ENCODE peak calls at places on chromosomes 16 and 17, in eight cellular contexts. One of them, this sample, is unnamed.

GRCh38 chr16:59698341-59698979 is 964.3 kb upstream of the GOT2 start:
- DNase-seq in Karpas-422: no peak
- DNase-seq in cardiac muscle cell: no peak
- DNase-seq in CD4-positive, alpha-beta memory T cell: no peak
- DNase-seq in stomach: no peak
- DNase-seq in ovary: no peak
- DNase-seq in uterus: no peak
- DNase-seq in caudate nucleus: no peak
- DNase-seq in this sample: no peak

GRCh38 chr17:82205720-82206508 is 6.7 kb downstream of the CCDC57 start:
- DNase-seq in Karpas-422: peak; percentile 92
- DNase-seq in cardiac muscle cell: peak; percentile 78
- DNase-seq in CD4-positive, alpha-beta memory T cell: peak; percentile 84
- DNase-seq in stomach: peak; percentile 87
- DNase-seq in ovary: peak; percentile 87
- DNase-seq in uterus: peak; percentile 84
- DNase-seq in caudate nucleus: no peak
- DNase-seq in this sample: peak; percentile 92

GRCh38 chr17:49021095-49021767 is 24.0 kb downstream of the IGF2BP1 start:
- DNase-seq in Karpas-422: no peak
- DNase-seq in cardiac muscle cell: no peak
- DNase-seq in CD4-positive, alpha-beta memory T cell: no peak
- DNase-seq in stomach: no peak
- DNase-seq in ovary: no peak
- DNase-seq in uterus: no peak
- DNase-seq in caudate nucleus: no peak
- DNase-seq in this sample: peak; percentile 11

GRCh38 chr17:72514888-72515287 is 394.1 kb downstream of the SOX9 start:
- DNase-seq in Karpas-422: no peak
- DNase-seq in cardiac muscle cell: no peak
- DNase-seq in CD4-positive, alpha-beta memory T cell: no peak
- DNase-seq in stomach: no peak
- DNase-seq in ovary: peak; percentile 76
- DNase-seq in uterus: peak; percentile 35
- DNase-seq in caudate nucleus: no peak
- DNase-seq in this sample: peak; percentile 81

GRCh38 chr16:73215482-73216377 is 167.8 kb upstream of the ZFHX3 start:
- DNase-seq in Karpas-422: no peak
- DNase-seq in cardiac muscle cell: no peak
- DNase-seq in CD4-positive, alpha-beta memory T cell: no peak
- DNase-seq in stomach: no peak
- DNase-seq in ovary: no peak
- DNase-seq in uterus: no peak
- DNase-seq in caudate nucleus: no peak
- DNase-seq in this sample: no peak

GRCh38 chr17:47210105-47210504 is 957 bp downstream of the MYL4 start:
- DNase-seq in Karpas-422: no peak
- DNase-seq in cardiac muscle cell: peak; percentile 89
- DNase-seq in CD4-positive, alpha-beta memory T cell: no peak
- DNase-seq in stomach: no peak
- DNase-seq in ovary: no peak
- DNase-seq in uterus: no peak
- DNase-seq in caudate nucleus: no peak
- DNase-seq in this sample: no peak

GRCh38 chr17:46979023-46979870 is at the start of gene RPRML:
- DNase-seq in Karpas-422: no peak
- DNase-seq in cardiac muscle cell: peak; percentile 61
- DNase-seq in CD4-positive, alpha-beta memory T cell: peak; percentile 7
- DNase-seq in stomach: peak; percentile 45
- DNase-seq in ovary: peak; percentile 56
- DNase-seq in uterus: peak; percentile 34
- DNase-seq in caudate nucleus: no peak
- DNase-seq in this sample: peak; percentile 32

GRCh38 chr17:12691173-12691572 is 25.5 kb downstream of the MYOCD start:
- DNase-seq in Karpas-422: no peak
- DNase-seq in cardiac muscle cell: no peak
- DNase-seq in CD4-positive, alpha-beta memory T cell: no peak
- DNase-seq in stomach: no peak
- DNase-seq in ovary: no peak
- DNase-seq in uterus: peak; percentile 34
- DNase-seq in caudate nucleus: no peak
- DNase-seq in this sample: no peak

GRCh38 chr16:53619247-53619646 is 84.4 kb downstream of the RPGRIP1L start:
- DNase-seq in Karpas-422: peak; percentile 92
- DNase-seq in cardiac muscle cell: no peak
- DNase-seq in CD4-positive, alpha-beta memory T cell: no peak
- DNase-seq in stomach: no peak
- DNase-seq in ovary: no peak
- DNase-seq in uterus: no peak
- DNase-seq in caudate nucleus: no peak
- DNase-seq in this sample: no peak

GRCh38 chr17:7176870-7177209 is 2.3 kb downstream of the ASGR1 start:
- DNase-seq in Karpas-422: no peak
- DNase-seq in cardiac muscle cell: peak; percentile 67
- DNase-seq in CD4-positive, alpha-beta memory T cell: no peak
- DNase-seq in stomach: no peak
- DNase-seq in ovary: no peak
- DNase-seq in uterus: no peak
- DNase-seq in caudate nucleus: no peak
- DNase-seq in this sample: no peak

GRCh38 chr16:29925173-29925804 is 737 bp downstream of the KCTD13 start:
- DNase-seq in Karpas-422: peak; percentile 52
- DNase-seq in cardiac muscle cell: no peak
- DNase-seq in CD4-positive, alpha-beta memory T cell: no peak
- DNase-seq in stomach: no peak
- DNase-seq in ovary: peak; percentile 26
- DNase-seq in uterus: no peak
- DNase-seq in caudate nucleus: no peak
- DNase-seq in this sample: no peak

GRCh38 chr17:64128787-64129514 is 993 bp downstream of the ERN1 start:
- DNase-seq in Karpas-422: no peak
- DNase-seq in cardiac muscle cell: no peak
- DNase-seq in CD4-positive, alpha-beta memory T cell: no peak
- DNase-seq in stomach: peak; percentile 53
- DNase-seq in ovary: peak; percentile 52
- DNase-seq in uterus: no peak
- DNase-seq in caudate nucleus: no peak
- DNase-seq in this sample: peak; percentile 48

GRCh38 chr17:8753976-8754440 is 4.3 kb downstream of the SPDYE4 start:
- DNase-seq in Karpas-422: peak; percentile 54
- DNase-seq in cardiac muscle cell: no peak
- DNase-seq in CD4-positive, alpha-beta memory T cell: no peak
- DNase-seq in stomach: no peak
- DNase-seq in ovary: no peak
- DNase-seq in uterus: no peak
- DNase-seq in caudate nucleus: no peak
- DNase-seq in this sample: no peak

GRCh38 chr17:58187675-58188074 is 4.9 kb upstream of the EPX start:
- DNase-seq in Karpas-422: no peak
- DNase-seq in cardiac muscle cell: no peak
- DNase-seq in CD4-positive, alpha-beta memory T cell: no peak
- DNase-seq in stomach: no peak
- DNase-seq in ovary: no peak
- DNase-seq in uterus: no peak
- DNase-seq in caudate nucleus: no peak
- DNase-seq in this sample: no peak

GRCh38 chr17:81703747-81704654 is 834 bp downstream of the MRPL12 start:
- DNase-seq in Karpas-422: peak; percentile 72
- DNase-seq in cardiac muscle cell: no peak
- DNase-seq in CD4-positive, alpha-beta memory T cell: peak; percentile 35
- DNase-seq in stomach: no peak
- DNase-seq in ovary: no peak
- DNase-seq in uterus: no peak
- DNase-seq in caudate nucleus: no peak
- DNase-seq in this sample: no peak

GRCh38 chr17:72976971-72977767 is 115.3 kb downstream of the SLC39A11 start:
- DNase-seq in Karpas-422: peak; percentile 95
- DNase-seq in cardiac muscle cell: peak; percentile 66
- DNase-seq in CD4-positive, alpha-beta memory T cell: no peak
- DNase-seq in stomach: peak; percentile 67
- DNase-seq in ovary: peak; percentile 62
- DNase-seq in uterus: peak; percentile 45
- DNase-seq in caudate nucleus: no peak
- DNase-seq in this sample: peak; percentile 65

GRCh38 chr17:44642861-44643260 is 13.4 kb upstream of the MEIOC start:
- DNase-seq in Karpas-422: no peak
- DNase-seq in cardiac muscle cell: no peak
- DNase-seq in CD4-positive, alpha-beta memory T cell: no peak
- DNase-seq in stomach: no peak
- DNase-seq in ovary: no peak
- DNase-seq in uterus: no peak
- DNase-seq in caudate nucleus: no peak
- DNase-seq in this sample: no peak

GRCh38 chr17:45895304-45895968 is 1.1 kb downstream of the MAPT start:
- DNase-seq in Karpas-422: no peak
- DNase-seq in cardiac muscle cell: peak; percentile 30
- DNase-seq in CD4-positive, alpha-beta memory T cell: peak; percentile 29
- DNase-seq in stomach: no peak
- DNase-seq in ovary: peak; percentile 38
- DNase-seq in uterus: peak; percentile 19
- DNase-seq in caudate nucleus: peak; percentile 36
- DNase-seq in this sample: no peak

GRCh38 chr16:27103954-27104353 is 37.2 kb downstream of the C16orf82 start:
- DNase-seq in Karpas-422: no peak
- DNase-seq in cardiac muscle cell: no peak
- DNase-seq in CD4-positive, alpha-beta memory T cell: no peak
- DNase-seq in stomach: no peak
- DNase-seq in ovary: no peak
- DNase-seq in uterus: no peak
- DNase-seq in caudate nucleus: no peak
- DNase-seq in this sample: no peak

GRCh38 chr17:34703533-34703932 is 124.2 kb downstream of the TMEM132E start:
- DNase-seq in Karpas-422: peak; percentile 74
- DNase-seq in cardiac muscle cell: peak; percentile 92
- DNase-seq in CD4-positive, alpha-beta memory T cell: no peak
- DNase-seq in stomach: no peak
- DNase-seq in ovary: no peak
- DNase-seq in uterus: no peak
- DNase-seq in caudate nucleus: no peak
- DNase-seq in this sample: peak; percentile 73

GRCh38 chr17:1546292-1546922 is 16.2 kb downstream of the PITPNA start:
- DNase-seq in Karpas-422: no peak
- DNase-seq in cardiac muscle cell: no peak
- DNase-seq in CD4-positive, alpha-beta memory T cell: no peak
- DNase-seq in stomach: no peak
- DNase-seq in ovary: no peak
- DNase-seq in uterus: no peak
- DNase-seq in caudate nucleus: no peak
- DNase-seq in this sample: no peak

GRCh38 chr17:46154151-46154816 is 38.9 kb downstream of the KANSL1 start:
- DNase-seq in Karpas-422: no peak
- DNase-seq in cardiac muscle cell: no peak
- DNase-seq in CD4-positive, alpha-beta memory T cell: peak; percentile 26
- DNase-seq in stomach: no peak
- DNase-seq in ovary: no peak
- DNase-seq in uterus: no peak
- DNase-seq in caudate nucleus: no peak
- DNase-seq in this sample: no peak

GRCh38 chr17:37088459-37088858 is 139.7 kb downstream of the AATF start:
- DNase-seq in Karpas-422: no peak
- DNase-seq in cardiac muscle cell: no peak
- DNase-seq in CD4-positive, alpha-beta memory T cell: peak; percentile 33
- DNase-seq in stomach: peak; percentile 40
- DNase-seq in ovary: no peak
- DNase-seq in uterus: no peak
- DNase-seq in caudate nucleus: no peak
- DNase-seq in this sample: no peak

GRCh38 chr16:71365021-71365420 is 6.5 kb downstream of the CALB2 start:
- DNase-seq in Karpas-422: no peak
- DNase-seq in cardiac muscle cell: no peak
- DNase-seq in CD4-positive, alpha-beta memory T cell: no peak
- DNase-seq in stomach: no peak
- DNase-seq in ovary: no peak
- DNase-seq in uterus: no peak
- DNase-seq in caudate nucleus: no peak
- DNase-seq in this sample: no peak

GRCh38 chr17:29590979-29591736 is 1.7 kb upstream of the GIT1 start:
- DNase-seq in Karpas-422: peak; percentile 87
- DNase-seq in cardiac muscle cell: peak; percentile 59
- DNase-seq in CD4-positive, alpha-beta memory T cell: no peak
- DNase-seq in stomach: no peak
- DNase-seq in ovary: peak; percentile 76
- DNase-seq in uterus: peak; percentile 80
- DNase-seq in caudate nucleus: no peak
- DNase-seq in this sample: peak; percentile 74

GRCh38 chr17:53033297-53033696 is 789.4 kb upstream of the KIF2B start:
- DNase-seq in Karpas-422: no peak
- DNase-seq in cardiac muscle cell: no peak
- DNase-seq in CD4-positive, alpha-beta memory T cell: no peak
- DNase-seq in stomach: no peak
- DNase-seq in ovary: no peak
- DNase-seq in uterus: no peak
- DNase-seq in caudate nucleus: no peak
- DNase-seq in this sample: no peak
- H3K27ac ChIP-seq in Karpas-422: no peak overlapping the region
- H3K27ac ChIP-seq in cardiac muscle cell: no peak overlapping the region
- H3K27ac ChIP-seq in CD4-positive, alpha-beta memory T cell: no peak overlapping the region
- H3K27ac ChIP-seq in stomach: no peak overlapping the region
- H3K27ac ChIP-seq in ovary: no peak overlapping the region
- H3K27ac ChIP-seq in uterus: no peak overlapping the region
- H3K27ac ChIP-seq in caudate nucleus: no peak overlapping the region
- H3K27ac ChIP-seq in this sample: no peak overlapping the region

GRCh38 chr16:28303132-28303531 is 10.8 kb downstream of the SBK1 start:
- DNase-seq in Karpas-422: no peak
- DNase-seq in cardiac muscle cell: no peak
- DNase-seq in CD4-positive, alpha-beta memory T cell: no peak
- DNase-seq in stomach: no peak
- DNase-seq in ovary: no peak
- DNase-seq in uterus: no peak
- DNase-seq in caudate nucleus: no peak
- DNase-seq in this sample: no peak
- H3K27ac ChIP-seq in Karpas-422: no peak overlapping the region
- H3K27ac ChIP-seq in cardiac muscle cell: no peak overlapping the region
- H3K27ac ChIP-seq in CD4-positive, alpha-beta memory T cell: no peak overlapping the region
- H3K27ac ChIP-seq in stomach: no peak overlapping the region
- H3K27ac ChIP-seq in ovary: no peak overlapping the region
- H3K27ac ChIP-seq in uterus: no peak overlapping the region
- H3K27ac ChIP-seq in caudate nucleus: no peak overlapping the region
- H3K27ac ChIP-seq in this sample: no peak overlapping the region

DNA sequence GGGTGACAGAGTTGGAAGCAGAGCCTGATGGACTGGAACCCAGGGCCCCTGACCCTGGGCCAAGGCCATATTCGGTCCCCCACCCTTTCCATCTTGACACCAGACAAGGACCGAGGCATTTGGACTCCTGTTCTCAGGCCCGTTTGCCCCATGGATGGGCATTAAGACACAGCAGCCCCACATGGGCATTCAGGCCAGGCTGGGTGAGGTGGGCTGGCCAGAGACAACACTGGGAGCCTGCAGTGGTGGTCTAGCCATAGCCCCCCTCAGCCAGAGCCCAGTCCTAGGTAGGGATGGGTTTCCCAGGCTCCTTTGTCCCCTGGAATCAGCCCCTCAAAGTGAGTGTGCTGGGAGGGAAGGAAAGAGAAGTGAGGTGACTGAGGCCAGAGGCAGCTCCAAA is 1.6 kb downstream of the PDK2 start:
- DNase-seq in Karpas-422: no peak
- DNase-seq in cardiac muscle cell: no peak
- DNase-seq in CD4-positive, alpha-beta memory T cell: no peak
- DNase-seq in stomach: no peak
- DNase-seq in ovary: no peak
- DNase-seq in uterus: no peak
- DNase-seq in caudate nucleus: no peak
- DNase-seq in this sample: no peak
- H3K27ac ChIP-seq in Karpas-422: no peak overlapping the region
- H3K27ac ChIP-seq in cardiac muscle cell: no peak overlapping the region
- H3K27ac ChIP-seq in CD4-positive, alpha-beta memory T cell: no peak overlapping the region
- H3K27ac ChIP-seq in stomach: peak overlapping the region; percentile 88
- H3K27ac ChIP-seq in ovary: no peak overlapping the region
- H3K27ac ChIP-seq in uterus: peak overlapping the region; percentile 84
- H3K27ac ChIP-seq in caudate nucleus: peak overlapping the region; percentile 94
- H3K27ac ChIP-seq in this sample: no peak overlapping the region

GRCh38 chr16:8237452-8237851 is 352.9 kb downstream of the TMEM114 start:
- DNase-seq in Karpas-422: no peak
- DNase-seq in cardiac muscle cell: no peak
- DNase-seq in CD4-positive, alpha-beta memory T cell: no peak
- DNase-seq in stomach: no peak
- DNase-seq in ovary: no peak
- DNase-seq in uterus: no peak
- DNase-seq in caudate nucleus: no peak
- DNase-seq in this sample: no peak
- H3K27ac ChIP-seq in Karpas-422: no peak overlapping the region
- H3K27ac ChIP-seq in cardiac muscle cell: no peak overlapping the region
- H3K27ac ChIP-seq in CD4-positive, alpha-beta memory T cell: no peak overlapping the region
- H3K27ac ChIP-seq in stomach: no peak overlapping the region
- H3K27ac ChIP-seq in ovary: no peak overlapping the region
- H3K27ac ChIP-seq in uterus: no peak overlapping the region
- H3K27ac ChIP-seq in caudate nucleus: no peak overlapping the region
- H3K27ac ChIP-seq in this sample: no peak overlapping the region